ENCODE peak calls at places on chromosomes 4 and X, in ten cellular contexts. O is foreskin fibroblast; G is glutamatergic neuron; E is tibial artery; D is IMR-90; M is testis; Y is mammary epithelial cell; A is breast epithelium; F is RWPE1; I is CD8-positive, alpha-beta T cell. S is an unnamed sample.

GRCh38 chr4:15656038-15656470 is 897 bp upstream of the FBXL5 start:
- DNase-seq in O (peak), G (no peak), E (no peak), D (no peak), M (peak), Y (no peak), A (no peak), F (no peak), I (no peak), S (no peak)

GRCh38 chrX:6095469-6095868 is 133.2 kb downstream of the NLGN4X start:
- DNase-seq in O (no peak), G (peak), E (no peak), D (no peak), M (no peak), Y (no peak), A (no peak), F (no peak), I (no peak), S (no peak)

GRCh38 chr4:15375707-15376106 is 52.1 kb upstream of the C1QTNF7 start:
- DNase-seq in O (no peak), G (no peak), E (no peak), D (no peak), M (no peak), Y (no peak), A (no peak), F (no peak), I (no peak), S (no peak)

GRCh38 chr4:47945930-47946726 is 31.7 kb upstream of the NFXL1 start:
- DNase-seq in O (no peak), G (no peak), E (no peak), D (no peak), M (no peak), Y (no peak), A (no peak), F (no peak), I (no peak), S (no peak)

GRCh38 chr4:110165382-110166285 is 32.8 kb downstream of the ELOVL6 start:
- DNase-seq in O (peak), G (no peak), E (no peak), D (peak), M (no peak), Y (peak), A (no peak), F (peak), I (peak), S (no peak)

GRCh38 chr4:169314906-169315305 is 44.1 kb upstream of the SH3RF1 start:
- DNase-seq in O (peak), G (no peak), E (peak), D (peak), M (peak), Y (peak), A (peak), F (peak), I (no peak), S (peak)

GRCh38 chr4:98092833-98093439 is 50.3 kb downstream of the STPG2 start:
- DNase-seq in O (peak), G (no peak), E (no peak), D (peak), M (no peak), Y (no peak), A (no peak), F (no peak), I (no peak), S (no peak)

GRCh38 chr4:41594439-41594838 is 56.5 kb downstream of the LIMCH1 start:
- DNase-seq in O (no peak), G (no peak), E (peak), D (no peak), M (peak), Y (no peak), A (no peak), F (no peak), I (no peak), S (no peak)

GRCh38 chr4:5638976-5639375 is 69.4 kb downstream of the EVC2 start:
- DNase-seq in O (peak), G (peak), E (no peak), D (peak), M (no peak), Y (peak), A (no peak), F (no peak), I (no peak), S (no peak)

GRCh38 chr4:52659722-52660261 is 691 bp upstream of the USP46 start:
- DNase-seq in O (no peak), G (peak), E (peak), D (no peak), M (peak), Y (peak), A (peak), F (no peak), I (peak), S (peak)

GRCh38 chrX:129984196-129984962 is 1.9 kb downstream of the BCORL1 start:
- DNase-seq in O (no peak), G (no peak), E (peak), D (no peak), M (peak), Y (no peak), A (no peak), F (no peak), I (peak), S (peak)

GRCh38 chr4:95693594-95693993 is 144.8 kb upstream of the UNC5C start:
- DNase-seq in O (no peak), G (no peak), E (no peak), D (peak), M (no peak), Y (peak), A (no peak), F (no peak), I (no peak), S (no peak)

GRCh38 chrX:50691820-50692219 is 122.2 kb downstream of the SHROOM4 start:
- DNase-seq in O (peak), G (no peak), E (no peak), D (peak), M (peak), Y (peak), A (no peak), F (peak), I (peak), S (no peak)

GRCh38 chr4:8759987-8760386 is 111.7 kb downstream of the HMX1 start:
- DNase-seq in O (no peak), G (no peak), E (peak), D (no peak), M (no peak), Y (no peak), A (peak), F (no peak), I (no peak), S (no peak)

GRCh38 chr4:21447320-21448055 is 501.1 kb downstream of the KCNIP4 start:
- DNase-seq in O (no peak), G (no peak), E (no peak), D (no peak), M (no peak), Y (peak), A (no peak), F (peak), I (no peak), S (no peak)

GRCh38 chr4:23202712-23203247 is 510.0 kb downstream of the GBA3 start:
- DNase-seq in O (no peak), G (no peak), E (no peak), D (no peak), M (no peak), Y (no peak), A (no peak), F (no peak), I (no peak), S (no peak)

GRCh38 chrX:133333154-133333750 is 82.0 kb downstream of the GPC4 start:
- DNase-seq in O (no peak), G (no peak), E (no peak), D (no peak), M (no peak), Y (no peak), A (no peak), F (no peak), I (no peak), S (no peak)

GRCh38 chrX:72245461-72246089 is 6.7 kb upstream of the ERCC6L start:
- DNase-seq in O (peak), G (peak), E (peak), D (peak), M (peak), Y (peak), A (no peak), F (peak), I (peak), S (no peak)

GRCh38 chrX:57137481-57137880 is 284 bp upstream of the SPIN2A start:
- DNase-seq in O (peak), G (no peak), E (no peak), D (no peak), M (no peak), Y (no peak), A (no peak), F (no peak), I (no peak), S (no peak)

GRCh38 chr4:182085051-182085480 is 158.1 kb upstream of the TENM3 start:
- DNase-seq in O (no peak), G (no peak), E (no peak), D (no peak), M (no peak), Y (no peak), A (no peak), F (no peak), I (no peak), S (no peak)

GRCh38 chrX:24243692-24244091 is 70.2 kb downstream of the SUPT20HL2 start:
- DNase-seq in O (no peak), G (no peak), E (no peak), D (peak), M (no peak), Y (no peak), A (no peak), F (no peak), I (no peak), S (no peak)

GRCh38 chr4:48467891-48468290 is 15.3 kb upstream of the SLC10A4 start:
- DNase-seq in O (no peak), G (no peak), E (no peak), D (no peak), M (no peak), Y (no peak), A (no peak), F (no peak), I (no peak), S (no peak)

GRCh38 chrX:125210146-125210545 is 109.5 kb upstream of the TEX13C start:
- DNase-seq in O (no peak), G (no peak), E (no peak), D (no peak), M (no peak), Y (no peak), A (no peak), F (no peak), I (no peak), S (no peak)

GRCh38 chr4:15451866-15452765 is 17.6 kb upstream of the CC2D2A start:
- DNase-seq in O (peak), G (no peak), E (peak), D (peak), M (no peak), Y (peak), A (no peak), F (peak), I (no peak), S (no peak)

GRCh38 chrX:46707274-46707965 is 51.5 kb downstream of the SLC9A7 start:
- DNase-seq in O (no peak), G (no peak), E (no peak), D (no peak), M (no peak), Y (no peak), A (no peak), F (no peak), I (no peak), S (no peak)

GRCh38 chr4:3135155-3136011 is 60.9 kb downstream of the HTT start:
- DNase-seq in O (no peak), G (no peak), E (no peak), D (no peak), M (no peak), Y (no peak), A (no peak), F (no peak), I (no peak), S (no peak)

DNA sequence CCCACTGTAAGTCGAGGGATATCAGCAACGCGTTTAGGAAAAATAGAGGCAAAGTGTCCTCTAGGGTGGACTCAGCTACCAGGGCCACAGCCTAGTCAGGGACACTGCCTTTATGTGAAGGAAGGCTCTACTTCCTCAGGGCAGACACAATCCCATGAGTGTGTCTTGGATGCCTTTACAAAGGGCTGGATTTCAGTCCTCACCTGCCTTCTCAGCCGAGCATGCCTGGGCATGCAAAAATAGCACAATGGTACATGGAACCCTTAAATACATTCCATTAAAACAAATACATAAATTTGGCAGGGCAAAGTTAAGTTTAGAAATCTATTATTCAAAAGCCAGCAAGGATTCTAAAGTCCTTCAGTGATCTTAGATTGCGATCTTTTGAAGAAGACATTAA is 51.1 kb downstream of the DMD start:
- DNase-seq in O (no peak), G (no peak), E (no peak), D (no peak), M (no peak), Y (peak), A (no peak), F (peak), I (no peak), S (no peak)
- TF ChIP-seq CTCF in O (no peak), G (no peak), E (no peak), D (no peak), M (no peak), Y (no peak), A (no peak), F (no peak), I (no peak), S (no peak)

GRCh38 chr4:25937801-25938200 is 23.8 kb downstream of the SMIM20 start:
- DNase-seq in O (peak), G (no peak), E (no peak), D (peak), M (no peak), Y (no peak), A (no peak), F (no peak), I (no peak), S (no peak)

GRCh38 chr4:25939330-25939729 is 25.3 kb downstream of the SMIM20 start:
- DNase-seq in O (no peak), G (no peak), E (no peak), D (no peak), M (no peak), Y (no peak), A (no peak), F (no peak), I (no peak), S (no peak)

GRCh38 chr4:25938251-25939186 is 24.5 kb downstream of the SMIM20 start:
- DNase-seq in O (peak), G (peak), E (peak), D (peak), M (no peak), Y (peak), A (no peak), F (no peak), I (no peak), S (no peak)

GRCh38 chr4:25943312-25943711 is 29.3 kb downstream of the SMIM20 start:
- DNase-seq in O (no peak), G (no peak), E (no peak), D (peak), M (no peak), Y (no peak), A (no peak), F (no peak), I (no peak), S (no peak)

GRCh38 chr4:25941441-25941840 is 27.4 kb downstream of the SMIM20 start:
- DNase-seq in O (no peak), G (no peak), E (no peak), D (peak), M (no peak), Y (peak), A (no peak), F (no peak), I (no peak), S (no peak)
- TF ChIP-seq CTCF in O (no peak), G (no peak), E (no peak), D (no peak), M (no peak), Y (no peak), A (no peak), F (no peak), I (no peak), S (no peak)

DNA sequence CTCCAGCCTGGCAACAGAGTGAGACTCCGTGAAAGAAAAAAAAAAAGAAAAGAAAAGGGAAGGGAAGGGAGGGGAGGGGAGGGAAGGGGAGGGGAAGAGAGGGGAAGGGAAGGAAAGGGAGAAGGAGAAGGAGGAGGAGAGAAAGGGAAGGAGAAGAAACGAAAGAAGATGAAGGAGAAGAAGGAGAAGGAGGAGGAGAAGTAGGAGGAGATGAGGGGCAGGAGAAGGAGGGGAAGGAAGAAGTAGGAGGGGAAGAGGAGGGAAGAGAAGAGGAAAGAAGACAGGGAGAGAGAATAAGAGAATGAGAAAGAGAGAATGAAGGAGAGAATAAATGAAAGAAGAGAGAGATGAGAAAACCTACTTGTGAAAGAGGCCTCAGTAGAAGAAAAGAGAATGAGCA is 170.3 kb downstream of the DHRSX start:
- DNase-seq in O (no peak), G (no peak), E (no peak), D (no peak), M (no peak), Y (no peak), A (no peak), F (no peak), I (no peak), S (no peak)
- TF ChIP-seq CTCF in O (no peak), G (no peak), E (no peak), D (no peak), M (no peak), Y (no peak), A (no peak), F (no peak), I (no peak), S (no peak)

GRCh38 chrX:113390531-113390930 is 549.9 kb upstream of the AMOT start:
- DNase-seq in O (no peak), G (no peak), E (no peak), D (no peak), M (no peak), Y (no peak), A (no peak), F (no peak), I (no peak), S (no peak)
- TF ChIP-seq CTCF in O (no peak), G (no peak), E (no peak), D (no peak), M (no peak), Y (no peak), A (no peak), F (no peak), I (no peak), S (no peak)

GRCh38 chr4:165864228-165864627 is 8.8 kb upstream of the TLL1 start:
- DNase-seq in O (no peak), G (no peak), E (no peak), D (no peak), M (no peak), Y (no peak), A (no peak), F (peak), I (no peak), S (no peak)
- TF ChIP-seq CTCF in O (no peak), G (no peak), E (no peak), D (no peak), M (no peak), Y (peak), A (no peak), F (peak), I (no peak), S (no peak)

GRCh38 chr4:146222313-146222712 is 8.0 kb downstream of the REELD1 start:
- DNase-seq in O (no peak), G (no peak), E (no peak), D (peak), M (no peak), Y (peak), A (no peak), F (peak), I (no peak), S (no peak)
- TF ChIP-seq CTCF in O (no peak), G (no peak), E (no peak), D (no peak), M (no peak), Y (no peak), A (no peak), F (no peak), I (no peak), S (no peak)

GRCh38 chrX:40097492-40098263 is at the start of gene BCOR:
- DNase-seq in O (peak), G (peak), E (no peak), D (peak), M (peak), Y (peak), A (peak), F (no peak), I (peak), S (no peak)
- TF ChIP-seq CTCF in O (no peak), G (no peak), E (no peak), D (no peak), M (no peak), Y (no peak), A (no peak), F (no peak), I (no peak), S (no peak)

GRCh38 chr4:114180481-114180880 is 201.0 kb upstream of the ARSJ start:
- DNase-seq in O (peak), G (peak), E (peak), D (peak), M (peak), Y (no peak), A (no peak), F (no peak), I (peak), S (no peak)
- TF ChIP-seq CTCF in O (peak), G (no peak), E (peak), D (peak), M (no peak), Y (peak), A (no peak), F (peak), I (no peak), S (no peak)

DNA sequence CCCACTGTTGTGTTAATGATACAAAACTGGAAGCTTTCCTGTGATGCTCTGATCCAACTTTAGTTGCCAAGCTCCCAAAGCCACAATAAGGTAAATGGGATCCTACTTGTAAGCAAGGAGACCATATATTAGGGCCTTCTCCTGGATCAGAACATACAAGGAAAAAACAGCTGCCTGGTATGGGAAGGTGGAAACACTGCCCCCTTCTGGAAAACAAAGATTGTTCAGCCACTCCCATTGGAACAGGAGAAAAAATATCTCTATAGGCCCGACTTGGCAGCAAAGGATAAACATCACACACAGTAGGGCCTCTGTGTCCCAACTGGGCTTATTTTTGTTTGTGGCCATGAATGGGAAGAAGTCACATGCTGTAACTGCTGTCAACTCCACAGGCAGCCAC is 166.5 kb downstream of the TBX22 start:
- DNase-seq in O (no peak), G (no peak), E (no peak), D (no peak), M (peak), Y (no peak), A (no peak), F (no peak), I (no peak), S (no peak)
- TF ChIP-seq CTCF in O (no peak), G (peak), E (no peak), D (no peak), M (peak), Y (peak), A (no peak), F (no peak), I (no peak), S (peak)

GRCh38 chrX:44265559-44265958 is 77.9 kb downstream of the EFHC2 start:
- DNase-seq in O (no peak), G (no peak), E (no peak), D (no peak), M (no peak), Y (no peak), A (no peak), F (no peak), I (no peak), S (no peak)
- TF ChIP-seq CTCF in O (no peak), G (no peak), E (no peak), D (no peak), M (no peak), Y (no peak), A (no peak), F (no peak), I (no peak), S (no peak)

S was measured in mesothelial cell of epicardium.